ENCODE peak calls at places on chromosomes 16 and 17, in six cellular contexts. B is Daoy; M is esophagus squamous epithelium; P is psoas muscle; L is activated naive CD8-positive, alpha-beta T cell treated with anti-CD3 and anti-CD28 coated beads, Interleukin-2, amount 50 U/mL, for 24 hours; C is stimulated activated CD4-positive, alpha-beta T cell treated with anti-CD3 and anti-CD28 coated beads, Interleukin-12 subunit alpha, Interleukin-12 subunit beta, amount 100 ng/mL, for 48 hours. K is an unnamed sample.

GRCh38 chr17:33494156-33494555 is 201.1 kb upstream of the ASIC2 start:
- DNase-seq in B (peak), M (no peak), P (no peak), L (no peak), C (no peak), K (no peak)

GRCh38 chr16:3922241-3922640 is 41.7 kb upstream of the CREBBP start:
- DNase-seq in B (no peak), M (no peak), P (no peak), L (no peak), C (no peak), K (no peak)

GRCh38 chr16:74807052-74807646 is 32.5 kb upstream of the FA2H start:
- DNase-seq in B (no peak), M (no peak), P (no peak), L (no peak), C (no peak), K (no peak)

GRCh38 chr16:84689126-84689525 is 10.7 kb upstream of the USP10 start:
- DNase-seq in B (peak), M (no peak), P (no peak), L (no peak), C (no peak), K (no peak)

GRCh38 chr17:18967806-18968744 is 16.1 kb downstream of the SLC5A10 start:
- DNase-seq in B (no peak), M (no peak), P (no peak), L (no peak), C (no peak), K (no peak)

GRCh38 chr17:73533801-73534574 is 110.3 kb downstream of the SDK2 start:
- DNase-seq in B (no peak), M (no peak), P (no peak), L (no peak), C (no peak), K (no peak)

GRCh38 chr17:71237903-71238538 is 882.8 kb upstream of the SOX9 start:
- DNase-seq in B (peak), M (no peak), P (no peak), L (no peak), C (no peak), K (no peak)

GRCh38 chr17:31074772-31075538 is 19.8 kb upstream of the NF1 start:
- DNase-seq in B (peak), M (no peak), P (no peak), L (no peak), C (no peak), K (no peak)

GRCh38 chr16:71807905-71808592 is 585 bp downstream of the AP1G1 start:
- DNase-seq in B (peak), M (no peak), P (no peak), L (peak), C (peak), K (no peak)

GRCh38 chr17:42809250-42809649 is 10.6 kb downstream of the CNTD1 start:
- DNase-seq in B (no peak), M (no peak), P (peak), L (no peak), C (no peak), K (no peak)

GRCh38 chr17:35372846-35373531 is 432 bp downstream of the SLFN11 start:
- DNase-seq in B (peak), M (no peak), P (no peak), L (peak), C (peak), K (peak)

GRCh38 chr16:23694707-23695373 is 16.2 kb downstream of the PLK1 start:
- DNase-seq in B (peak), M (no peak), P (no peak), L (no peak), C (no peak), K (no peak)

GRCh38 chr17:57838857-57839570 is 10.8 kb downstream of the MRPS23 start:
- DNase-seq in B (no peak), M (no peak), P (no peak), L (no peak), C (no peak), K (no peak)

GRCh38 chr17:40318835-40319332 is 9.9 kb downstream of the RARA start:
- DNase-seq in B (no peak), M (no peak), P (no peak), L (no peak), C (no peak), K (no peak)